ENCODE peak calls at places on chromosome 2, in nine cellular contexts. V, W, Z, E, L, Y, G, H and F are unnamed samples.

GRCh38 chr2:171149539-171149938 is 11.2 kb downstream of the TLK1 start:
- DNase-seq in V (no peak), W (no peak), Z (no peak), E (no peak), L (no peak), Y (no peak), G (no peak), H (no peak), F (no peak)

GRCh38 chr2:101400048-101400447 is 12.7 kb upstream of the CREG2 start:
- DNase-seq in V (peak), W (no peak), Z (no peak), E (peak), L (no peak), Y (no peak), G (no peak), H (no peak), F (no peak)

GRCh38 chr2:216221806-216222205 is 112.7 kb downstream of the XRCC5 start:
- DNase-seq in V (no peak), W (no peak), Z (no peak), E (peak), L (no peak), Y (no peak), G (no peak), H (no peak), F (no peak)

GRCh38 chr2:38178556-38179419 is 102.8 kb upstream of the CYP1B1 start:
- DNase-seq in V (peak), W (peak), Z (no peak), E (peak), L (peak), Y (no peak), G (no peak), H (no peak), F (no peak)

GRCh38 chr2:38315707-38316333 is 61.3 kb downstream of the ATL2 start:
- DNase-seq in V (peak), W (peak), Z (no peak), E (peak), L (peak), Y (no peak), G (peak), H (peak), F (peak)

GRCh38 chr2:72862239-72862988 is 24.8 kb upstream of the SPR start:
- DNase-seq in V (peak), W (peak), Z (peak), E (peak), L (peak), Y (peak), G (peak), H (peak), F (peak)

GRCh38 chr2:215384710-215385109 is 51.2 kb downstream of the FN1 start:
- DNase-seq in V (no peak), W (no peak), Z (no peak), E (no peak), L (no peak), Y (no peak), G (no peak), H (no peak), F (no peak)

GRCh38 chr2:151347904-151348303 is 9.5 kb upstream of the TNFAIP6 start:
- DNase-seq in V (no peak), W (no peak), Z (no peak), E (no peak), L (no peak), Y (no peak), G (no peak), H (no peak), F (no peak)

GRCh38 chr2:8006181-8006580 is 675.7 kb upstream of the ID2 start:
- DNase-seq in V (no peak), W (no peak), Z (no peak), E (no peak), L (no peak), Y (no peak), G (no peak), H (no peak), F (no peak)

GRCh38 chr2:218009191-218010114 is 6.7 kb upstream of the TNS1 start:
- DNase-seq in V (no peak), W (no peak), Z (no peak), E (no peak), L (no peak), Y (no peak), G (no peak), H (no peak), F (no peak)

GRCh38 chr2:62570861-62571698 is 65.1 kb upstream of the TMEM17 start:
- DNase-seq in V (no peak), W (no peak), Z (no peak), E (no peak), L (no peak), Y (peak), G (no peak), H (no peak), F (no peak)

GRCh38 chr2:207473203-207473865 is 56.4 kb upstream of the CREB1 start:
- DNase-seq in V (peak), W (peak), Z (no peak), E (peak), L (peak), Y (no peak), G (no peak), H (peak), F (no peak)

GRCh38 chr2:26605969-26606846 is 35.0 kb downstream of the CIB4 start:
- DNase-seq in V (no peak), W (no peak), Z (peak), E (no peak), L (no peak), Y (no peak), G (no peak), H (no peak), F (no peak)

GRCh38 chr2:52465267-52465666 is 1302.3 kb upstream of the CHAC2 start:
- DNase-seq in V (no peak), W (no peak), Z (no peak), E (peak), L (peak), Y (no peak), G (no peak), H (no peak), F (no peak)

GRCh38 chr2:220240640-220241039 is 613.2 kb downstream of the SLC4A3 start:
- DNase-seq in V (no peak), W (no peak), Z (no peak), E (no peak), L (no peak), Y (no peak), G (no peak), H (no peak), F (no peak)

GRCh38 chr2:143759455-143759854 is 630.2 kb downstream of the ARHGAP15 start:
- DNase-seq in V (no peak), W (no peak), Z (no peak), E (no peak), L (no peak), Y (no peak), G (no peak), H (no peak), F (no peak)

GRCh38 chr2:129748653-129749052 is 230.8 kb upstream of the RAB6C start:
- DNase-seq in V (peak), W (peak), Z (no peak), E (no peak), L (no peak), Y (no peak), G (no peak), H (no peak), F (no peak)

GRCh38 chr2:236748385-236748784 is 178.8 kb downstream of the ACKR3 start:
- DNase-seq in V (no peak), W (no peak), Z (no peak), E (peak), L (no peak), Y (peak), G (no peak), H (no peak), F (no peak)

GRCh38 chr2:222468338-222468737 is 44.0 kb downstream of the SGPP2 start:
- DNase-seq in V (no peak), W (peak), Z (no peak), E (peak), L (no peak), Y (no peak), G (no peak), H (peak), F (no peak)